ENCODE peak calls at places on chromosomes 1 and 21, in six cellular contexts. V is colonic mucosa, C is tibial artery, N is hepatocyte, A is pancreas, I is K562. Q is an unnamed sample. For H3K4me1, the result is how much of the 10 kb centered on the place peaks cover.

GRCh38 chr21:15874610-15875009 is 144.8 kb downstream of the USP25 start:
- DNase-seq in V (no peak), C (no peak), I (no peak), N (no peak), A (no peak), Q (no peak)

GRCh38 chr1:154943649-154944421 is 7.3 kb upstream of the PMVK start:
- DNase-seq in C (no peak), I (peak), N (peak), V (peak), A (no peak), Q (no peak)

GRCh38 chr1:21270086-21270689 is 20.1 kb downstream of the ECE1 start:
- DNase-seq in I (peak), C (peak), V (peak), N (peak), A (peak), Q (no peak)

GRCh38 chr21:29473808-29474207 is 175.1 kb downstream of the BACH1 start:
- DNase-seq in A (no peak), I (no peak), C (no peak), V (no peak), N (no peak), Q (no peak)

GRCh38 chr1:1908506-1908791 is 6.6 kb upstream of the CALML6 start:
- DNase-seq in A (no peak), I (no peak), V (no peak), C (peak), N (no peak), Q (no peak)

GRCh38 chr1:193539731-193540459 is 353.5 kb upstream of the B3GALT2 start:
- DNase-seq in C (no peak), I (no peak), A (no peak), V (no peak), N (no peak), Q (no peak)

GRCh38 chr1:18738617-18739016 is 108.0 kb downstream of the PAX7 start:
- DNase-seq in C (no peak), N (no peak), A (no peak), I (no peak), V (no peak), Q (no peak)

GRCh38 chr1:8135250-8135649 is 109.1 kb upstream of the ERRFI1 start:
- DNase-seq in C (no peak), I (no peak), V (no peak), N (no peak), A (no peak), Q (no peak)

GRCh38 chr21:46066843-46067331 is 31.0 kb upstream of the COL6A2 start:
- DNase-seq in I (no peak), V (no peak), A (peak), C (peak), N (no peak), Q (no peak)

GRCh38 chr1:65882091-65882490 is 89.4 kb downstream of the PDE4B start:
- DNase-seq in V (no peak), C (no peak), N (no peak), I (no peak), A (no peak), Q (no peak)

GRCh38 chr1:151825811-151826660 is 5.6 kb downstream of the RORC start:
- DNase-seq in C (no peak), I (peak), N (peak), V (peak), A (no peak), Q (no peak)

GRCh38 chr1:67415041-67415440 is 15.2 kb downstream of the SERBP1 start:
- DNase-seq in V (no peak), A (no peak), I (no peak), N (no peak), C (no peak), Q (no peak)

GRCh38 chr1:45569962-45570581 is 13.8 kb upstream of the NASP start:
- DNase-seq in V (peak), A (peak), N (peak), C (peak), I (peak), Q (no peak)

GRCh38 chr21:45599146-45599581 is 44.4 kb upstream of the PCBP3 start:
- DNase-seq in C (peak), N (no peak), A (no peak), I (no peak), V (no peak), Q (no peak)

GRCh38 chr1:180167721-180168467 is 13.2 kb downstream of the QSOX1 start:
- DNase-seq in V (peak), C (peak), A (peak), N (peak), I (peak), Q (no peak)

GRCh38 chr1:180167021-180167701 is 12.5 kb downstream of the QSOX1 start:
- DNase-seq in A (peak), C (peak), I (no peak), N (no peak), V (no peak), Q (no peak)

GRCh38 chr1:180165096-180165495 is 10.4 kb downstream of the QSOX1 start:
- DNase-seq in I (no peak), V (no peak), A (no peak), C (peak), N (no peak), Q (no peak)

GRCh38 chr1:180166436-180166800 is 11.7 kb downstream of the QSOX1 start:
- DNase-seq in V (no peak), C (peak), A (no peak), N (no peak), I (no peak), Q (no peak)

GRCh38 chr1:180165509-180166435 is 11.1 kb downstream of the QSOX1 start:
- DNase-seq in C (peak), V (no peak), A (no peak), N (no peak), I (no peak), Q (no peak)
- H3K4me1 ChIP-seq in C (under half), V (under half), A (half or more), N (under half), I (under half), Q (under half)

DNA sequence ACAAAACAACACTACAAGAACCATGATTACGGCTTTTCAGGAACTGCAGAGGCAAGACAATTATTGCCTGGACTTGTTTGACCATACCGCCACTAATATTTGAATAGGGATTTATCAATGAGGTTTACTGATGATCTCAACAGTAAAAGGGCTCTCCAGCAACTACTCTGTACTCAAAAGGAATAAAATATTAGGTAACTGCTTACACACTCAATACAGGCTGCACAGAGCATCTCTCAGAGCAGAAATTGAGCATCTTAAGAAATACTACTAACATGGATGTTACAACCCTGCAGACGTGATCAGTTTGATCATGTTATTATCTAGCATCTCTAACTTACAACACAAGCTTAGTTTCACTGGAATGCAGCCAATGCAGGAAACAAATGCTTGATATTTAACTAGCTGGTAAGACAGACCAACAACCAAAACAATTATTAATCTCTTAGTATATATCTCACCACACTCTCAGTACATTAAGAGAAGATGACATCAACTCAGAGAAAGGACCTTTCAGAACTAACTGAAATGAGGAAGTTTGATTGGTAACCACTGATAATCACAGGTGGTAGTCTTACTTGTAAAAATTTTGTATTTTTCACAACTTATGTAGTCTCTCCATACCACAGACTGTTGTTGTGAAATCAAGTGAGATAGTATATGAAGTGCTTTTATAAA is 52.2 kb downstream of the PUM1 start:
- DNase-seq in N (no peak), A (no peak), V (no peak), I (no peak), C (no peak), Q (no peak)
- H3K4me1 ChIP-seq in N (under half), A (under half), V (under half), I (under half), C (under half), Q (under half)

DNA sequence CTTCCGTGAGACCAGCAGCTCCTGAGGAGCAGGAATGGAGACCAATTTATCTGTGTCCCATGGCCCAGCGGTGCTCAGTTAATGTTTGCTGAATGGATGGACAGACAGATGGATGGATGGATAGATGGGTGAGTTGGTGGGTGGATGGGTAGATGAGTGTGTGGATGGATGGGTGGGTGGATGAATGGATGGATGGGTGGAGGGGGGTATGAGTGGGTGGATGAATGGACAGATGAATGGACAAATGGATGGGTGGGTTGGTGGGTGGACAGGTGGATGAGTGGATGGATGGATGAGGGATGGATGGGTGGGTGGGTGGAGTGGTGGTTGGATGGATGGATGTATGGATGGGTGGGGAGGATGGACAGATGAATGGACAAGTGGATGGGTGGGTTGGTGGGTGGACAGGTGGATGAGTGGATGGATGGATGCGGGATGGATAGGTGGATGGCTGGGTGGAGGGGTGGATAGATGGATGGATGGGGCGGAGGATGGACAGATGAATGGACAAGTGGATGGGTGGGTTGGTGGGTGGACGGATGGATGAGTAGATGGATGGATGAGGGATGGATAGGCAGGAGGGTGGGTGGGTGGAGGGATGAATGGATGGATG is 13.4 kb downstream of the EPHA2 start:
- DNase-seq in I (no peak), V (no peak), C (no peak), N (no peak), A (no peak), Q (no peak)
- H3K4me1 ChIP-seq in I (half or more), V (under half), C (under half), N (half or more), A (under half), Q (under half)

GRCh38 chr1:204921855-204922516 is 51.3 kb downstream of the NFASC start:
- DNase-seq in C (no peak), I (no peak), N (no peak), V (no peak), A (no peak), Q (no peak)
- H3K4me1 ChIP-seq in C (under half), I (under half), N (under half), V (under half), A (under half), Q (under half)

DNA sequence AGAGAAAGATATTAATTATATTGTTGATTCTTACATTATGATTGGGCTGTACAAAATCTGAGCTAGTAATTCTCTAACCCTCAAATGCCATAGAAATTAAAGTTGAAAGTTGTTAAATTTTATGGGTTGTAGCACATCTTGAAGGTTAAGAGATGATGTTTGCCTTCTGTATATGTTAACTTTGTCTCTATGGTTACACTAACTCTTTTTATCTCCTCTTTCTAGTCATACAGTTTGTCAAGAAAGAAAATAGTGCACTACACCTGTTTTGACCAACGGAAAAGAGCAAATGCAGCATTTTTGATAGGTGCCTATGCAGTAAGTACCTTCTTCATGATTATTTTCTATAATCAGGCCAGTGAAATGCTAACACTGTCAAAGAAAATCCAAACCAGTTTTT is 38.2 kb downstream of the CDC14A start:
- DNase-seq in N (no peak), C (no peak), V (no peak), A (no peak), I (no peak), Q (no peak)
- H3K4me1 ChIP-seq in N (under half), C (under half), V (under half), A (under half), I (under half), Q (under half)

GRCh38 chr1:14948112-14948652 is 205.4 kb upstream of the TMEM51 start:
- DNase-seq in I (no peak), N (no peak), V (no peak), C (no peak), A (no peak), Q (no peak)

GRCh38 chr1:14949270-14949835 is 204.2 kb upstream of the TMEM51 start:
- DNase-seq in V (no peak), A (no peak), I (no peak), N (no peak), C (no peak), Q (no peak)

GRCh38 chr1:14946011-14946359 is 207.6 kb upstream of the TMEM51 start:
- DNase-seq in I (no peak), V (no peak), A (no peak), C (no peak), N (no peak), Q (no peak)

GRCh38 chr1:14946567-14947285 is 206.8 kb upstream of the TMEM51 start:
- DNase-seq in C (no peak), N (peak), I (no peak), A (no peak), V (peak), Q (no peak)

DNA sequence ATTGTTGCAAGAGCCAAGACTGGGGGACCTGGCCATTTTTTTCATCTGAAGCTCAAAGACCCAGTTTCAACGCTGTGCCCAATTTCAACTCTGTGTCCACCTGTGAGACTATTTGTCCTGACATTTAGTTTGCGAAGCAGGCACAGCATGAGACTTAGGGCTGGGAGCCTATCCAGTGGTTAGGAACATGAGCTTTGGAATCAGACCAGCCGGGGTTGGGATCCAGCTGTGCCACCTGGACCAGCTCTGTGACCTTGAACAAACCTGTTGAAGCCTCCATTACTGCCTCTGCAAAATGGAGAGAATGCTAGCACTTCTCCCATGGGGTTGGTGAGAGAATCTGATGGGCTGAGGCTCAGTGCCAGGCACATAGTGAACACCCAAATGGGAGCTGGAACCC is 206.1 kb upstream of the TMEM51 start:
- DNase-seq in C (no peak), I (no peak), A (no peak), N (no peak), V (no peak), Q (no peak)
- H3K4me1 ChIP-seq in C (under half), I (under half), A (under half), N (half or more), V (under half), Q (under half)

GRCh38 chr1:156665539-156665938 is 11.7 kb downstream of the NES start:
- DNase-seq in C (no peak), A (no peak), I (no peak), V (no peak), N (no peak), Q (no peak)
- H3K4me1 ChIP-seq in C (under half), A (under half), I (under half), V (under half), N (half or more), Q (half or more)

GRCh38 chr21:37421306-37421705 is 54.7 kb downstream of the DYRK1A start:
- DNase-seq in I (no peak), N (no peak), V (no peak), A (no peak), C (no peak), Q (no peak)
- H3K4me1 ChIP-seq in I (under half), N (under half), V (under half), A (under half), C (under half), Q (under half)

GRCh38 chr1:9910425-9911178 is 533 bp upstream of the CTNNBIP1 start:
- DNase-seq in N (peak), V (peak), A (peak), C (peak), I (peak), Q (peak)
- H3K4me1 ChIP-seq in N (under half), V (under half), A (under half), C (under half), I (under half), Q (under half)

Q was measured in ascending aorta.